ENCODE peak calls at places on chromosomes 12 and 14, in six cellular contexts. E is heart left ventricle; L is RWPE2; Y is natural killer cell; O is upper lobe of right lung; P is activated CD4-positive, alpha-beta T cell treated with anti-CD3 and anti-CD28 coated beads for 36 hours. D is an unnamed sample.

GRCh38 chr14:106436310-106436905 is 910.0 kb downstream of the TMEM121 start:
- ATAC-seq in E (no peak), L (peak), Y (no peak), O (peak), P (no peak), D (peak)

GRCh38 chr12:6883683-6884082 is 10.6 kb upstream of the SPSB2 start:
- ATAC-seq in E (peak), L (no peak), Y (no peak), O (no peak), P (no peak), D (no peak)

GRCh38 chr14:57493467-57494181 is at the start of gene CCDC198:
- ATAC-seq in E (no peak), L (no peak), Y (no peak), O (no peak), P (no peak), D (no peak)

GRCh38 chr12:5081016-5081415 is 37.3 kb downstream of the KCNA5 start:
- ATAC-seq in E (no peak), L (no peak), Y (no peak), O (no peak), P (no peak), D (no peak)

GRCh38 chr12:62190921-62191746 is 69.1 kb upstream of the USP15 start:
- ATAC-seq in E (no peak), L (peak), Y (no peak), O (peak), P (peak), D (peak)

GRCh38 chr12:15682826-15683225 is 106.4 kb downstream of the EPS8 start:
- ATAC-seq in E (no peak), L (peak), Y (no peak), O (no peak), P (no peak), D (no peak)

GRCh38 chr12:66552753-66553152 is 126.1 kb downstream of the GRIP1 start:
- ATAC-seq in E (no peak), L (peak), Y (no peak), O (no peak), P (no peak), D (no peak)

GRCh38 chr14:105178868-105179140 is 2.3 kb downstream of the NUDT14 start:
- ATAC-seq in E (no peak), L (no peak), Y (no peak), O (no peak), P (no peak), D (no peak)

GRCh38 chr12:94690199-94690695 is 39.9 kb upstream of the TMCC3 start:
- ATAC-seq in E (peak), L (no peak), Y (no peak), O (peak), P (no peak), D (no peak)

GRCh38 chr14:58356268-58356667 is 39.5 kb upstream of the TOMM20L start:
- ATAC-seq in E (no peak), L (no peak), Y (no peak), O (no peak), P (no peak), D (no peak)

GRCh38 chr12:105256011-105256410 is 20.0 kb upstream of the APPL2 start:
- ATAC-seq in E (no peak), L (no peak), Y (no peak), O (no peak), P (no peak), D (no peak)

GRCh38 chr14:55450987-55451386 is 10.6 kb upstream of the TBPL2 start:
- ATAC-seq in E (no peak), L (no peak), Y (no peak), O (no peak), P (no peak), D (no peak)

GRCh38 chr12:127640181-127640886 is 626.6 kb upstream of the TMEM132C start:
- ATAC-seq in E (peak), L (no peak), Y (no peak), O (no peak), P (no peak), D (no peak)

GRCh38 chr12:122840580-122841513 is 5.6 kb downstream of the HIP1R start:
- ATAC-seq in E (no peak), L (peak), Y (no peak), O (no peak), P (no peak), D (no peak)

GRCh38 chr12:93569301-93569655 is 3.2 kb upstream of the SOCS2 start:
- ATAC-seq in E (no peak), L (no peak), Y (peak), O (no peak), P (peak), D (no peak)

GRCh38 chr12:18467636-18468520 is 206.6 kb downstream of the PIK3C2G start:
- ATAC-seq in E (no peak), L (no peak), Y (no peak), O (no peak), P (no peak), D (no peak)

GRCh38 chr14:79325071-79325470 is 886.2 kb downstream of the DIO2 start:
- ATAC-seq in E (no peak), L (no peak), Y (no peak), O (peak), P (no peak), D (no peak)